ENCODE peak calls at places on chromosomes 3 and 15, in eight cellular contexts. T is DMS153; E is iPS-NIHi11; N is stimulated activated CD4-positive, alpha-beta T cell treated with anti-CD3 and anti-CD28 coated beads, Interleukin-1b, Interleukin-23, amount 100 ng/mL, for 24 hours; P is nucleus accumbens; R is HT1080; I is HFF-Myc; S is mesendoderm. U is an unnamed sample.
A peak's percentile ranks its signal among the peaks of the same experiment; 100 is the strongest.

GRCh38 chr3:123626881-123627280 is 42.0 kb upstream of the HACD2 start:
- DNase-seq in I (no peak), R (no peak), S (no peak), P (no peak), N (no peak), E (no peak), T (no peak), U (no peak)

GRCh38 chr15:91593081-91593480 is 260.4 kb upstream of the SLCO3A1 start:
- DNase-seq in P (no peak), E (no peak), R (peak; percentile 40), I (no peak), S (no peak), N (no peak), T (no peak), U (peak; percentile 8)

GRCh38 chr3:126621171-126621570 is 33.8 kb downstream of the TXNRD3 start:
- DNase-seq in P (no peak), T (no peak), S (no peak), R (peak; percentile 77), N (no peak), I (no peak), E (no peak), U (no peak)

GRCh38 chr3:160950542-160950941 is 154.6 kb downstream of the B3GALNT1 start:
- DNase-seq in I (no peak), R (no peak), P (no peak), N (no peak), T (no peak), S (no peak), E (no peak), U (no peak)

GRCh38 chr3:152574461-152575079 is 260.4 kb upstream of the P2RY1 start:
- DNase-seq in N (no peak), P (peak; percentile 3), R (peak; percentile 70), E (peak; percentile 52), S (peak; percentile 68), T (peak; percentile 3), I (peak; percentile 31), U (peak; percentile 77)

GRCh38 chr3:47082519-47082918 is 81.4 kb downstream of the SETD2 start:
- DNase-seq in S (no peak), I (no peak), R (no peak), E (no peak), P (no peak), N (no peak), T (no peak), U (no peak)

GRCh38 chr3:59979542-59979941 is 929.7 kb upstream of the CFAP20DC start:
- DNase-seq in E (no peak), T (no peak), P (no peak), I (no peak), R (no peak), S (no peak), N (no peak), U (no peak)

GRCh38 chr15:63476229-63476632 is 28.2 kb upstream of the USP3 start:
- DNase-seq in I (peak; percentile 88), S (peak; percentile 83), R (peak; percentile 94), N (no peak), T (no peak), P (no peak), E (no peak), U (peak; percentile 80)

GRCh38 chr15:67303490-67304363 is 49.1 kb downstream of the IQCH start:
- DNase-seq in N (no peak), S (peak; percentile 68), T (peak; percentile 1), P (no peak), E (peak; percentile 33), I (peak; percentile 9), R (peak; percentile 20), U (peak; percentile 28)

GRCh38 chr3:193737191-193737751 is 144.3 kb downstream of the OPA1 start:
- DNase-seq in E (no peak), P (no peak), N (no peak), S (no peak), I (no peak), R (no peak), T (no peak), U (no peak)

GRCh38 chr3:180631317-180631716 is 29.4 kb downstream of the TTC14 start:
- DNase-seq in T (no peak), R (no peak), E (no peak), N (no peak), I (no peak), P (no peak), S (no peak), U (peak; percentile 4)

GRCh38 chr3:122773856-122774535 is 19.6 kb downstream of the HSPBAP1 start:
- DNase-seq in P (no peak), S (no peak), N (no peak), I (no peak), R (no peak), T (no peak), E (no peak), U (no peak)

GRCh38 chr3:54085936-54086335 is 36.4 kb upstream of the CACNA2D3 start:
- DNase-seq in S (no peak), T (no peak), P (no peak), R (no peak), E (no peak), N (no peak), I (no peak), U (no peak)

GRCh38 chr3:102451556-102451955 is 16.7 kb downstream of the ZPLD1 start:
- DNase-seq in P (no peak), I (no peak), S (no peak), E (no peak), R (no peak), N (no peak), T (no peak), U (no peak)

GRCh38 chr3:44906997-44907396 is 32.6 kb downstream of the TGM4 start:
- DNase-seq in E (no peak), S (no peak), T (no peak), P (no peak), I (no peak), N (no peak), R (peak; percentile 65), U (no peak)

GRCh38 chr15:101528108-101528916 is 38.8 kb upstream of the PCSK6 start:
- DNase-seq in T (no peak), S (no peak), E (no peak), R (no peak), I (no peak), N (no peak), P (no peak), U (no peak)

GRCh38 chr3:71859128-71859519 is 74.2 kb upstream of the PROK2 start:
- DNase-seq in E (peak; percentile 40), S (peak; percentile 77), N (no peak), T (peak; percentile 36), P (no peak), R (peak; percentile 54), I (peak; percentile 10), U (peak; percentile 77)

GRCh38 chr3:134462236-134463059 is 23.3 kb downstream of the ANAPC13 start:
- DNase-seq in P (no peak), E (no peak), N (no peak), I (no peak), T (no peak), S (no peak), R (peak; percentile 38), U (peak; percentile 30)

GRCh38 chr3:145094355-145094941 is 1066.5 kb downstream of the PLOD2 start:
- DNase-seq in T (no peak), E (peak; percentile 55), I (peak; percentile 27), S (peak; percentile 55), R (peak; percentile 87), N (no peak), P (no peak), U (peak; percentile 67)

GRCh38 chr15:78207110-78207458 is 27.3 kb downstream of the ACSBG1 start:
- DNase-seq in E (no peak), R (no peak), S (no peak), I (no peak), T (no peak), P (no peak), N (no peak), U (no peak)

GRCh38 chr3:152656207-152657001 is 178.5 kb upstream of the P2RY1 start:
- DNase-seq in I (no peak), E (no peak), T (no peak), R (no peak), N (no peak), S (peak; percentile 90), P (no peak), U (no peak)

GRCh38 chr3:29950232-29950631 is 656.2 kb upstream of the TGFBR2 start:
- DNase-seq in N (no peak), R (no peak), T (no peak), I (no peak), S (no peak), E (no peak), P (no peak), U (no peak)

GRCh38 chr15:60351066-60351465 is 46.7 kb downstream of the ANXA2 start:
- DNase-seq in I (no peak), N (no peak), E (no peak), R (no peak), T (peak; percentile 6), S (no peak), P (no peak), U (no peak)

GRCh38 chr3:190586631-190587000 is 72.7 kb downstream of the IL1RAP start:
- DNase-seq in I (no peak), E (peak; percentile 19), T (no peak), N (peak; percentile 4), R (peak; percentile 69), P (peak; percentile 16), S (peak; percentile 73), U (peak; percentile 50)

GRCh38 chr3:127670229-127670559 is 2.6 kb upstream of the ABTB1 start:
- DNase-seq in P (no peak), T (no peak), I (no peak), R (no peak), N (no peak), E (no peak), S (no peak), U (no peak)

GRCh38 chr15:93694038-93694437 is 537.3 kb upstream of the MCTP2 start:
- DNase-seq in S (no peak), P (no peak), I (no peak), T (no peak), N (no peak), R (no peak), E (no peak), U (no peak)

GRCh38 chr15:55240125-55240760 is 43.5 kb upstream of the RSL24D1 start:
- DNase-seq in T (no peak), P (no peak), S (no peak), R (no peak), E (no peak), I (no peak), N (no peak), U (no peak)

GRCh38 chr3:115513411-115513800 is 109.9 kb upstream of the GAP43 start:
- DNase-seq in I (no peak), S (peak; percentile 26), P (no peak), R (no peak), N (no peak), T (no peak), E (no peak), U (no peak)

U was measured in SK-MEL-5.